ENCODE peak calls at places on chromosomes 1 and 21, in ten cellular contexts. G is gastrocnemius medialis, T is HCT116, O is heart left ventricle, L is MM.1S, P is dorsolateral prefrontal cortex, I is SK-N-SH, M is choroid plexus epithelial cell, C is fibroblast of the aortic adventitia, D is ovary. S is an unnamed sample.

GRCh38 chr1:18373882-18374493 is 106.7 kb upstream of the KLHDC7A start:
- DNase-seq in G (no peak), T (no peak), O (no peak), L (no peak), P (no peak), I (peak), M (no peak), C (no peak), D (no peak), S (no peak)

GRCh38 chr21:32203877-32204480 is 74.9 kb downstream of the MIS18A start:
- DNase-seq in G (no peak), T (no peak), O (no peak), L (no peak), P (no peak), I (no peak), M (no peak), C (no peak), D (no peak), S (no peak)

GRCh38 chr1:26786437-26787380 is 1.0 kb upstream of the PIGV start:
- DNase-seq in G (peak), T (no peak), O (peak), L (peak), P (no peak), I (peak), M (peak), C (peak), D (peak), S (peak)

GRCh38 chr1:27868556-27868931 is 3.8 kb upstream of the THEMIS2 start:
- DNase-seq in G (no peak), T (no peak), O (no peak), L (no peak), P (no peak), I (no peak), M (no peak), C (no peak), D (no peak), S (no peak)

GRCh38 chr1:9809122-9809521 is 14.6 kb downstream of the CLSTN1 start:
- DNase-seq in G (no peak), T (no peak), O (no peak), L (no peak), P (no peak), I (no peak), M (no peak), C (no peak), D (no peak), S (no peak)

GRCh38 chr1:9352364-9353140 is 59.9 kb downstream of the SPSB1 start:
- DNase-seq in G (no peak), T (no peak), O (no peak), L (no peak), P (no peak), I (no peak), M (no peak), C (no peak), D (no peak), S (no peak)

GRCh38 chr1:107359472-107360241 is 218.8 kb downstream of the NTNG1 start:
- DNase-seq in G (no peak), T (no peak), O (no peak), L (peak), P (no peak), I (no peak), M (no peak), C (no peak), D (no peak), S (no peak)

GRCh38 chr1:169117599-169117998 is 11.1 kb downstream of the ATP1B1 start:
- DNase-seq in G (no peak), T (no peak), O (no peak), L (no peak), P (no peak), I (no peak), M (no peak), C (no peak), D (no peak), S (peak)

GRCh38 chr1:182240085-182240484 is 151.5 kb downstream of the GLUL start:
- DNase-seq in G (no peak), T (no peak), O (no peak), L (no peak), P (no peak), I (no peak), M (no peak), C (no peak), D (no peak), S (no peak)

GRCh38 chr21:37503848-37504467 is 137.4 kb downstream of the DYRK1A start:
- DNase-seq in G (no peak), T (no peak), O (no peak), L (no peak), P (no peak), I (no peak), M (peak), C (peak), D (no peak), S (peak)

GRCh38 chr1:93609536-93609935 is 72.1 kb downstream of the BCAR3 start:
- DNase-seq in G (no peak), T (no peak), O (no peak), L (no peak), P (no peak), I (no peak), M (no peak), C (no peak), D (no peak), S (no peak)

GRCh38 chr1:93611656-93612055 is 70.0 kb downstream of the BCAR3 start:
- DNase-seq in G (no peak), T (no peak), O (no peak), L (no peak), P (no peak), I (no peak), M (no peak), C (no peak), D (no peak), S (no peak)

GRCh38 chr1:93607814-93608187 is 73.8 kb downstream of the BCAR3 start:
- DNase-seq in G (no peak), T (no peak), O (no peak), L (no peak), P (no peak), I (no peak), M (peak), C (no peak), D (no peak), S (peak)

GRCh38 chr1:93605812-93606512 is 75.7 kb downstream of the BCAR3 start:
- DNase-seq in G (peak), T (no peak), O (no peak), L (no peak), P (no peak), I (no peak), M (peak), C (peak), D (no peak), S (peak)

DNA sequence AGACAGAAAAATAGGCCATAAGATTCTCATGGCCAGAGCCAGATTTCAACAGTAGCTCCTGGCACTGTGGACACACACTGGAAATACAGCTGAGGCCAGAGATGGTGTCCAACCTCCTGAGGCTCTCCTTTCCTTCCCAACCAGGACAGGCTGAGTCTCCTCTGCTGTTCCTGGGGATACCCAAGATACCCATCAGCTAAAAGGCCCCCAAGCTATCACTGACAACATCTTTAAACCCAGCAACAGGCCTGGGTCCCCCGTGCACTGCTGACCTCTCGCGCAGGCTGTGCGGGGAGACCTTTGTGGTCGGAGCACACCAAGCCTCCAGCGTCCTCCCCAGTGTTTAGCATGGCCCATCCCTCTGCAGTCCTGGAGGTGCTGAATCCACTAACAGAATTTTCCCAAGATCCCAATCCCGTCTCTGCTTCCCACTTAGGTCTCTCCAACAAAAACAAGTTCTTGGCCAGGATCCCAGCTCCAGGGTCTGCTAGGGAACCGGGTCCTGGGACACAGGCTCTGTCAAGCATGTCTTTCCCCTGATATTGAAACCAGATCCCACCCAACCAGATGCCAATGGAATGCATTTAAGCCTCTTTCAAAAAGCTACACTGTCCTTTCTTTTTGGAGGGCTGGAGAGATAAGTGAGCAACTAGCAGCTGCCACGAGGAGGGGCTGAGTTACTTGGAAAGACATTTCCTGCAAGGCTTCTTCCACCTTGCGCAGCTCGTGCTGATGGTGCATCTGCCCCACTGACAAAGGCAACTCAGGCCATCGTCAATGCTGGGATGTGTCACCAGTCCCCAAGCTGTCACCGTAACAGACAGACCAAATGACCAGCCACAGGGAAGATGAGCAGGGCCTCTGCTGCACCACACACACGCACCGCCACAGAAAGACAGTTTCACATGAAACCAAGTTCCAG is 73.2 kb downstream of the BCAR3 start:
- DNase-seq in G (no peak), T (no peak), O (peak), L (no peak), P (no peak), I (peak), M (peak), C (peak), D (no peak), S (peak)
- TF ChIP-seq CTCF in G (no peak), T (no peak), O (no peak), L (no peak), P (no peak), I (peak), M (peak), C (no peak), D (no peak), S (no peak)

DNA sequence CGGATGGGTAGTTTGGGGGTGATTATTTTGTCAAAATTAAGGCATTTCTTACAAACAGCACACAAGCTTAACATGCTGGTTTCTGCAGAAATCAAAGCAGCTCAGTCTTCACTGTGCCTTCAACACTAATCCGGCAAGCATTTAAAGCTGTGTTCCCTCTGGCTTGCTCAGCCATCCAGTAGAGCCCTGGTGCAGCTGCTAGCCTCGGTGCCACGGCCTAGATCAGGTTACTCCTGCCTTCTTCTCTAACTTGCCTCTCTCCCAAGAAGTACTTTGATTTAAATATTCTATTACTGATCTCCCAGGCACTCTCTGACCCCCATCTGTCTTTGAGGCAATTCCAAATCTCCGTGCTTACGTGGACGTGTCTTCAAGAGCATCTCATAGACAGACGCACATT is 85.6 kb downstream of the GREM2 start:
- DNase-seq in G (peak), T (no peak), O (no peak), L (no peak), P (no peak), I (no peak), M (no peak), C (no peak), D (no peak), S (no peak)
- H3K4me3 ChIP-seq in G (no peak), T (no peak), O (no peak), L (no peak), P (no peak), I (no peak), M (no peak), C (no peak), D (no peak), S (no peak)

DNA sequence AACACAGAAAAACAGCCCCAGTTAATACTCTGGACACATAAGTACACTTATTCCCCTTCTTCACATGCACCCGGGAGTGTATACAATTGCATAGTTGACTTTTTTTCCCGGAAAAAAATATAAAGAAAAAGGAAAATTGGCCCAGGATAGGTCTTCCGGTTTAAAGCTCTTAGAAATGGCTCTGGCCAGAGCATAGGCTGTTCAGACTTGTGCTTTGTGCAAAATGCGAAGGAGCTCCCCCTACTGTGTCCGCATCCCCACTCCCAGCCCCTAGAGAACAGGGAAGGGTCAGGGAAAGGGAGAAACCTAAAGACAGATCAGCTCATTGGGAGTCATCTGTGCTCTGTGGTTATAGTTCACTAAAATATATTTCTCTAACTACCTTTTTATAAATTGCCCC is 5.5 kb upstream of the MTMR11 start:
- DNase-seq in G (no peak), T (no peak), O (peak), L (no peak), P (no peak), I (peak), M (peak), C (peak), D (no peak), S (peak)
- TF ChIP-seq CTCF in G (no peak), T (peak), O (peak), L (no peak), P (peak), I (peak), M (peak), C (peak), D (no peak), S (peak)

GRCh38 chr1:160704250-160704649 is 7.4 kb downstream of the CD48 start:
- DNase-seq in G (peak), T (no peak), O (no peak), L (peak), P (no peak), I (no peak), M (no peak), C (no peak), D (no peak), S (no peak)

GRCh38 chr1:160707171-160708109 is 4.2 kb downstream of the CD48 start:
- DNase-seq in G (no peak), T (no peak), O (no peak), L (peak), P (no peak), I (no peak), M (no peak), C (no peak), D (no peak), S (no peak)

GRCh38 chr1:160708118-160708517 is 3.5 kb downstream of the CD48 start:
- DNase-seq in G (no peak), T (no peak), O (no peak), L (peak), P (no peak), I (no peak), M (no peak), C (no peak), D (no peak), S (no peak)

GRCh38 chr1:160702100-160702499 is 9.5 kb downstream of the CD48 start:
- DNase-seq in G (no peak), T (no peak), O (no peak), L (peak), P (no peak), I (no peak), M (no peak), C (no peak), D (no peak), S (no peak)

DNA sequence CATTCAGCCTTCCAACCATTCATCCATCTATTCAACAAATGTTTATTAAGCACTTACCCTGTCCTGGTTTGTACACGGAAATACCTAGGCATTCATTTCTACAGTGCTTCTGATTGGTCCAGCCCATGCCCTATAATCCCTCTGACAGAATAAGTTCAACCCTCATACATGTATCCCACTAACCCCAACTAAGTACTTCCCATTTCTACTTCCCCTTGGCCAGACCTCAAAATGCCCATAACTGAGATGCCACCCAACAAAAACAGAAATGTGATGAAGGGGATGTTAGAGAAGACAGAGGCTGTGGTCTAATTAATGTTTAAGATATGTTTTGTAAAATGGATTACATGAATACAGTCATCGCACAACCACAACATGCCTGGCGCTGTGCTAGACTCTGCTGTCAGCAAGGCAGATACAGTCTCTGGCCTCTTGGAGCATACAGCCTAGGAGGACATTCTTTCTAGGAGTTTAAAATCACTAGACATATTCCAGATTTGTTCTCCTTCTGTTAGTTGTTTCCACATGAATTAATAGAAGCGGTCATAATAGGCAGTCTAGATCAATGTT is 6.4 kb downstream of the CD48 start:
- DNase-seq in G (no peak), T (no peak), O (no peak), L (peak), P (no peak), I (no peak), M (no peak), C (no peak), D (no peak), S (no peak)
- H3K4me3 ChIP-seq in G (no peak), T (no peak), O (no peak), L (no peak), P (no peak), I (no peak), M (no peak), C (no peak), D (no peak), S (no peak)

S was measured in fibroblast of mammary gland.